ENCODE peak calls at places on chromosomes 5 and 9, in seven cellular contexts. U, E, Q, S, Z, J and L are unnamed samples.

GRCh38 chr5:114316167-114316566 is 45.7 kb upstream of the KCNN2 start:
- DNase-seq in Z (no peak), J (no peak), S (no peak), U (no peak), Q (no peak), E (no peak), L (no peak)

GRCh38 chr9:86099695-86100364 is 472 bp upstream of the GOLM1 start:
- DNase-seq in E (no peak), U (peak; percentile 57), Z (peak; percentile 74), J (no peak), Q (no peak), S (peak; percentile 59), L (peak; percentile 70)

GRCh38 chr5:134099288-134099872 is 15.1 kb upstream of the TCF7 start:
- DNase-seq in J (peak; percentile 49), Z (no peak), U (no peak), E (no peak), S (no peak), Q (no peak), L (no peak)

GRCh38 chr9:18499987-18500386 is 26.0 kb downstream of the ADAMTSL1 start:
- DNase-seq in Q (no peak), U (no peak), J (no peak), E (no peak), Z (no peak), S (no peak), L (no peak)

GRCh38 chr5:154276932-154277331 is 86.4 kb downstream of the GALNT10 start:
- DNase-seq in U (no peak), E (no peak), Z (no peak), J (peak; percentile 68), S (no peak), Q (no peak), L (no peak)

GRCh38 chr9:109817846-109818472 is 38.0 kb downstream of the PALM2AKAP2 start:
- DNase-seq in E (peak; percentile 20), U (peak; percentile 78), S (peak; percentile 45), J (peak; percentile 65), Z (peak; percentile 69), Q (peak; percentile 83), L (peak; percentile 69)

GRCh38 chr5:93273176-93273575 is 307.8 kb downstream of the NR2F1-AS1 start:
- DNase-seq in U (no peak), Q (no peak), E (no peak), Z (no peak), S (no peak), J (no peak), L (no peak)

GRCh38 chr9:27107241-27107640 is 1.8 kb upstream of the TEK start:
- DNase-seq in U (no peak), E (no peak), Q (no peak), Z (no peak), J (no peak), S (no peak), L (no peak)

GRCh38 chr9:89153618-89154017 is 25.0 kb downstream of the SHC3 start:
- DNase-seq in Z (no peak), Q (no peak), U (peak; percentile 16), E (no peak), S (no peak), J (no peak), L (no peak)

GRCh38 chr9:115369322-115369957 is 251.5 kb upstream of the TNC start:
- DNase-seq in U (no peak), Z (no peak), E (no peak), Q (no peak), S (peak; percentile 67), J (no peak), L (no peak)

GRCh38 chr9:115042781-115043509 is 75.0 kb downstream of the TNC start:
- DNase-seq in U (no peak), J (no peak), Q (no peak), E (peak; percentile 5), S (no peak), Z (no peak), L (no peak)

GRCh38 chr9:121700165-121700830 is 48.9 kb downstream of the DAB2IP start:
- DNase-seq in Q (no peak), Z (peak; percentile 77), E (no peak), S (peak; percentile 78), J (no peak), U (no peak), L (peak; percentile 81)

GRCh38 chr5:67647772-67648171 is 451.2 kb upstream of the CD180 start:
- DNase-seq in J (no peak), S (no peak), Z (no peak), Q (no peak), U (no peak), E (no peak), L (no peak)

GRCh38 chr9:109826554-109826953 is 46.6 kb downstream of the PALM2AKAP2 start:
- DNase-seq in Q (no peak), U (no peak), E (no peak), S (no peak), J (no peak), Z (no peak), L (no peak)

GRCh38 chr9:106920701-106921283 is 57.8 kb downstream of the ZNF462 start:
- DNase-seq in J (no peak), Q (peak; percentile 18), S (no peak), Z (no peak), E (no peak), U (peak; percentile 12), L (no peak)

GRCh38 chr9:123275381-123275780 is 7.0 kb upstream of the STRBP start:
- DNase-seq in E (no peak), S (no peak), Z (no peak), U (no peak), J (no peak), Q (no peak), L (no peak)

GRCh38 chr9:127311239-127311741 is 46.7 kb downstream of the GARNL3 start:
- DNase-seq in S (no peak), J (peak; percentile 44), Q (peak; percentile 30), U (peak; percentile 1), E (no peak), Z (peak; percentile 68), L (peak; percentile 71)

GRCh38 chr5:56588125-56588516 is 227.2 kb upstream of the MAP3K1 start:
- DNase-seq in Q (no peak), J (no peak), U (no peak), Z (peak; percentile 14), S (no peak), E (no peak), L (no peak)

GRCh38 chr9:101455656-101456235 is 20.2 kb upstream of the ALDOB start:
- DNase-seq in E (no peak), U (no peak), Q (no peak), J (no peak), S (no peak), Z (no peak), L (no peak)

GRCh38 chr9:114900937-114901802 is 29.2 kb downstream of the TNFSF8 start:
- DNase-seq in J (no peak), E (no peak), S (no peak), U (no peak), Z (no peak), Q (no peak), L (no peak)

DNA sequence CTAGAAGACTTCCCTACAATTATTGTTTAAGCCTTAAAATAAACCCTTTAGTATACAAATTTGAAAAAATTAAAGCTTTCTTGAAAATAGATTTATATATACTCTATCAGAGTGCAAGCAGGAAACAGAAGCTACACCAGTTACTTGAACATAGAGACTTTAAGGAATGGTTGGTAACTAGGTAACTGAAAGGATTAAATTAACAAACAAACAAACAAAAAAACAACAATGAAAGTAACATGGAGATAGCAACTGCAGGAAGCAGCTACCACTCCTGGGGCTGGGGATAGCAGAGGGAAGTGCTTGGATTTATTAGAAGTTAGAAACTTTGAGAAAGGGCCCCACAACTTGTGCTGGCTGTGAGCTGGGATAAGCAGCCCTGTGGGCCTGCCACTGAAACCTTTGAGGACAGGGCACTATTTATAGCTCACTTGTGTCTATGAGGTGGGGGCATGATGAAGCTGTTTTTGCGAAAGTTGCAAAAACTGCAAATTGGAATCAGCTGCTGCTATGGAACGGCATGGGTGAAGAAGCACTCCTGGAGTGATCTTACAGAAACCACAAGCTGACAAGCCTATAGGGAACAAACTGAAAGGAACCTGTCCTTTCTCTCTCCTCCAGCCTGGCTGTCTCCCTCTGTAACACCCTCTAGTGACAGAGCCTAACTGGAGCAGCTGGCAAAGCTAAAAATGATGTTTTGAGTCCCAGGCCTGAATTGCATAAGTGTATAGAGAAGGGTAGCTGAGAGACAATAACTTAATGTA is 91.3 kb upstream of the RANBP6 start:
- DNase-seq in U (peak; percentile 34), J (peak; percentile 57), Q (peak; percentile 25), E (peak; percentile 41), S (peak; percentile 20), Z (peak; percentile 48), L (peak; percentile 75)
- TF ChIP-seq JUND in U (no peak), J (no peak), Q (no peak), E (no peak), S (no peak), Z (no peak), L (no peak)

DNA sequence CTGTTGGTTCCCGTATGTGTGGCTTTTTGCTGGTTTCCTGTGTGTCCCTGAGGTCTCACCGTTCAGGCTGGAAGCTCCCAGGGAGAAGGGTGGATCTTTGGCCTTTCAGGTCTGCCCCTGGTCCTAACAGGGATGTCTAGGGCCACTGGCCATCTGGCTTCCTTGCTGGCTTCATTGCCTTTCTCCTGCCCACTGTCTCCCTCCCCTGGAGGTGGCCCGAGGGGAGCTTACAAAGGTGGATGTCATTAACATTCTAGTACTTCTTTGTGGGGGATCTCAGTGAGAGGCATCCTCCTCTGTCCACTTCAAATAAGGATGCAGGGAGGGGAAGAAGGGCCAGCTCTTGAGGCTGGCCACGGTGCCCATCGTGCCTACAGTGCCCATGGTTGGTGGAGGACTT is 35.2 kb downstream of the HMCN2 start:
- DNase-seq in Z (no peak), Q (no peak), U (no peak), J (no peak), S (no peak), E (no peak), L (no peak)
- TF ChIP-seq JUND in Z (no peak), Q (no peak), U (no peak), J (no peak), S (no peak), E (no peak), L (no peak)

DNA sequence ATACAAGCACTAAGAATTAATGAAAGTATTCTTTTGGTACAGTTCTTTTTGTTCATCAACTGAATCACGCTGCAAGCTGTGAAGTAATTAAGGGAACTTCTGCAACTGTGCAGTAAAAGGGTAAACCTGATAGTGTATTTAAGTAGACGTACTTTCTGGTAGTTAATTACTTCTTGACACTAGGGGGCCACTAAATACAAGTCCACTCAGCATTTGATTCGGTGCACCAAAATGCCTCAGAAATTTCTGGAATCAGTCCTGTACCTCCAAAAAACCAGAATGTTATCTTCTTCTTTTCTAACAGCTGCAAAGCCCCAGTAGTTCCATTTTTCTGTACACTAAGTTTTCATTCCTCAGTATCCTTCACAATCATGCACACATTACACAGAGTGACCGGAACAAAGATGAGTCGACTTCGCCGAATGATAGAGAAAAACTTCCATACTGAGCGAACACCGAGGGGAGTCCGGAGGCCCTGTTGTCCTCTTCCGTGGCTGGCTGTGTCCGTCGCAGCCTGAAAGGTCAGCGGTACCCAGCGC is 500 bp downstream of the GFM2 start:
- DNase-seq in J (peak; percentile 62), Z (no peak), Q (peak; percentile 19), E (no peak), U (peak; percentile 41), S (peak; percentile 63), L (peak; percentile 15)
- TF ChIP-seq JUND in J (no peak), Z (no peak), Q (no peak), E (no peak), U (no peak), S (no peak), L (no peak)

GRCh38 chr5:91059409-91059808 is 323.7 kb downstream of the ARRDC3 start:
- DNase-seq in S (no peak), Z (no peak), U (no peak), E (peak; percentile 60), J (no peak), Q (no peak), L (no peak)
- TF ChIP-seq JUND in S (no peak), Z (no peak), U (no peak), E (peak; percentile 74), J (no peak), Q (no peak), L (no peak)